ENCODE peak calls at places on chromosome 18, in nine cellular contexts. K is pons; I is tibial nerve; X is naive thymus-derived CD8-positive, alpha-beta T cell; Q is upper lobe of right lung; C is B cell; B is posterior vena cava; Z is MV-4-11; L is GM19239. G is an unnamed sample.

GRCh38 chr18:9366126-9366714 is 31.6 kb downstream of the TWSG1 start:
- DNase-seq in K (peak; percentile 56), I (peak; percentile 14), X (no peak), Q (no peak), C (no peak), B (no peak), Z (no peak), L (no peak), G (no peak)

GRCh38 chr18:62030091-62030985 is 137.5 kb upstream of the RNF152 start:
- DNase-seq in K (no peak), I (no peak), X (no peak), Q (no peak), C (no peak), B (no peak), Z (no peak), L (no peak), G (no peak)

GRCh38 chr18:8610442-8610801 is 1.2 kb downstream of the RAB12 start:
- DNase-seq in K (no peak), I (no peak), X (no peak), Q (no peak), C (peak; percentile 24), B (no peak), Z (no peak), L (no peak), G (no peak)

GRCh38 chr18:34345738-34346137 is 121.0 kb upstream of the NOL4 start:
- DNase-seq in K (no peak), I (no peak), X (no peak), Q (no peak), C (no peak), B (no peak), Z (no peak), L (no peak), G (no peak)

GRCh38 chr18:12946549-12947354 is 1.1 kb upstream of the SEH1L start:
- DNase-seq in K (peak; percentile 40), I (peak; percentile 34), X (no peak), Q (no peak), C (no peak), B (peak; percentile 84), Z (peak; percentile 46), L (no peak), G (no peak)

GRCh38 chr18:11496561-11497172 is 112.7 kb upstream of the SLC35G4 start:
- DNase-seq in K (no peak), I (no peak), X (no peak), Q (no peak), C (no peak), B (no peak), Z (no peak), L (no peak), G (no peak)

GRCh38 chr18:8706981-8707940 is 1.9 kb downstream of the MTCL1 start:
- DNase-seq in K (no peak), I (peak; percentile 33), X (no peak), Q (peak; percentile 76), C (peak; percentile 17), B (no peak), Z (no peak), L (no peak), G (peak; percentile 70)

GRCh38 chr18:69574401-69574800 is 173.7 kb downstream of the DOK6 start:
- DNase-seq in K (no peak), I (no peak), X (no peak), Q (no peak), C (no peak), B (no peak), Z (no peak), L (no peak), G (no peak)

GRCh38 chr18:50044402-50044801 is 150.5 kb downstream of the MYO5B start:
- DNase-seq in K (no peak), I (no peak), X (no peak), Q (no peak), C (no peak), B (no peak), Z (no peak), L (no peak), G (no peak)

GRCh38 chr18:60686142-60686541 is 313.6 kb upstream of the MC4R start:
- DNase-seq in K (no peak), I (no peak), X (no peak), Q (no peak), C (no peak), B (no peak), Z (no peak), L (no peak), G (no peak)

GRCh38 chr18:8754995-8755955 is 49.9 kb downstream of the MTCL1 start:
- DNase-seq in K (no peak), I (no peak), X (peak; percentile 76), Q (no peak), C (peak; percentile 52), B (no peak), Z (no peak), L (no peak), G (no peak)

GRCh38 chr18:33495278-33495677 is 54.8 kb upstream of the CCDC178 start:
- DNase-seq in K (peak; percentile 69), I (peak; percentile 23), X (no peak), Q (no peak), C (no peak), B (no peak), Z (no peak), L (no peak), G (no peak)

GRCh38 chr18:70216788-70217187 is 11.3 kb upstream of the RTTN start:
- DNase-seq in K (no peak), I (no peak), X (no peak), Q (no peak), C (no peak), B (no peak), Z (no peak), L (no peak), G (no peak)

GRCh38 chr18:76491436-76491800 is 3.6 kb downstream of the ZNF516 start:
- DNase-seq in K (no peak), I (peak; percentile 76), X (peak; percentile 67), Q (peak; percentile 93), C (peak; percentile 86), B (peak; percentile 87), Z (peak; percentile 53), L (peak; percentile 65), G (no peak)

GRCh38 chr18:30358545-30358944 is 684.0 kb downstream of the DSC3 start:
- DNase-seq in K (peak; percentile 70), I (no peak), X (no peak), Q (no peak), C (no peak), B (no peak), Z (peak; percentile 82), L (no peak), G (no peak)

GRCh38 chr18:63523660-63524059 is 18.5 kb upstream of the SERPINB12 start:
- DNase-seq in K (no peak), I (no peak), X (no peak), Q (no peak), C (no peak), B (no peak), Z (no peak), L (no peak), G (no peak)

GRCh38 chr18:74456409-74457042 is 582 bp downstream of the DIPK1C start:
- DNase-seq in K (no peak), I (no peak), X (no peak), Q (no peak), C (no peak), B (no peak), Z (no peak), L (no peak), G (peak; percentile 74)

GRCh38 chr18:55790296-55790695 is 202.3 kb upstream of the TCF4 start:
- DNase-seq in K (no peak), I (no peak), X (no peak), Q (no peak), C (no peak), B (no peak), Z (no peak), L (no peak), G (no peak)

GRCh38 chr18:35634376-35634775 is 52.8 kb downstream of the GALNT1 start:
- DNase-seq in K (no peak), I (no peak), X (no peak), Q (no peak), C (no peak), B (no peak), Z (no peak), L (no peak), G (no peak)

GRCh38 chr18:58694221-58694620 is 23.0 kb downstream of the MALT1 start:
- DNase-seq in K (no peak), I (no peak), X (no peak), Q (no peak), C (no peak), B (no peak), Z (no peak), L (no peak), G (no peak)

GRCh38 chr18:49668583-49669290 is 106.9 kb downstream of the LIPG start:
- DNase-seq in K (peak; percentile 60), I (peak; percentile 39), X (no peak), Q (no peak), C (no peak), B (no peak), Z (no peak), L (no peak), G (no peak)

GRCh38 chr18:47893939-47894699 is 36.3 kb downstream of the SMAD2 start:
- DNase-seq in K (no peak), I (no peak), X (no peak), Q (no peak), C (no peak), B (no peak), Z (no peak), L (no peak), G (no peak)

GRCh38 chr18:76212958-76213357 is 282.1 kb downstream of the ZNF516 start:
- DNase-seq in K (no peak), I (no peak), X (peak; percentile 40), Q (no peak), C (no peak), B (no peak), Z (peak; percentile 21), L (no peak), G (no peak)

GRCh38 chr18:52275817-52276216 is 64.2 kb upstream of the DCC start:
- DNase-seq in K (no peak), I (no peak), X (no peak), Q (no peak), C (no peak), B (no peak), Z (no peak), L (no peak), G (no peak)

GRCh38 chr18:51191139-51191717 is 6.3 kb downstream of the MEX3C start:
- DNase-seq in K (no peak), I (no peak), X (peak; percentile 8), Q (no peak), C (no peak), B (no peak), Z (no peak), L (no peak), G (no peak)

GRCh38 chr18:45602926-45603325 is 12.3 kb upstream of the SLC14A2 start:
- DNase-seq in K (no peak), I (no peak), X (no peak), Q (no peak), C (no peak), B (no peak), Z (no peak), L (no peak), G (no peak)

GRCh38 chr18:62682396-62682795 is 32.9 kb upstream of the PHLPP1 start:
- DNase-seq in K (peak; percentile 42), I (no peak), X (no peak), Q (no peak), C (no peak), B (no peak), Z (no peak), L (no peak), G (no peak)

GRCh38 chr18:11118051-11118450 is 31.3 kb downstream of the PIEZO2 start:
- DNase-seq in K (no peak), I (no peak), X (no peak), Q (no peak), C (no peak), B (no peak), Z (no peak), L (no peak), G (no peak)

GRCh38 chr18:32389868-32390267 is 80.8 kb downstream of the GAREM1 start:
- DNase-seq in K (no peak), I (no peak), X (no peak), Q (peak; percentile 82), C (no peak), B (no peak), Z (no peak), L (no peak), G (no peak)

GRCh38 chr18:61570070-61570469 is 236.8 kb downstream of the CDH20 start:
- DNase-seq in K (no peak), I (no peak), X (no peak), Q (no peak), C (no peak), B (no peak), Z (no peak), L (no peak), G (no peak)

GRCh38 chr18:48627216-48627615 is 88.4 kb downstream of the CTIF start:
- DNase-seq in K (no peak), I (no peak), X (no peak), Q (no peak), C (no peak), B (no peak), Z (no peak), L (no peak), G (no peak)

G was measured in suprapubic skin.